ENCODE peak calls at places on chromosome 19, in four cellular contexts. Z is fibroblast of lung; M is CD4-positive, CD25-positive, alpha-beta regulatory T cell; S is endodermal cell. E is an unnamed sample. For H3K27me3, the result is how much of the 10 kb centered on the place peaks cover.

GRCh38 chr19:49057636-49058234 is at the start of gene CGB7:
- DNase-seq in Z (peak), M (peak), S (peak), E (peak)

GRCh38 chr19:7550987-7551761 is 15.7 kb downstream of the PNPLA6 start:
- DNase-seq in Z (peak), M (peak), S (peak), E (peak)

GRCh38 chr19:47176627-47177090 is 46.0 kb downstream of the SAE1 start:
- DNase-seq in Z (peak), M (peak), S (no peak), E (no peak)

GRCh38 chr19:42091300-42092266 is 15.6 kb downstream of the ZNF574 start:
- DNase-seq in Z (peak), M (no peak), S (no peak), E (peak)

GRCh38 chr19:37551123-37551993 is 43.2 kb downstream of the ZNF571 start:
- DNase-seq in Z (peak), M (peak), S (peak), E (peak)

GRCh38 chr19:7478173-7478842 is 10.5 kb downstream of the PEX11G start:
- DNase-seq in Z (no peak), M (no peak), S (no peak), E (peak)

GRCh38 chr19:55441692-55442321 is 1.3 kb downstream of the SHISA7 start:
- DNase-seq in Z (no peak), M (no peak), S (peak), E (peak)

GRCh38 chr19:4014541-4015491 is 7.3 kb downstream of the PIAS4 start:
- DNase-seq in Z (no peak), M (peak), S (peak), E (peak)

GRCh38 chr19:11324079-11324661 is 15.3 kb downstream of the RAB3D start:
- DNase-seq in Z (peak), M (peak), S (no peak), E (no peak)

GRCh38 chr19:872266-872951 is 12.9 kb downstream of the CFD start:
- DNase-seq in Z (peak), M (peak), S (peak), E (peak)

GRCh38 chr19:41225238-41226052 is 6.4 kb downstream of the AXL start:
- DNase-seq in Z (peak), M (peak), S (no peak), E (peak)

GRCh38 chr19:309206-309565 is 18.0 kb upstream of the PLPP2 start:
- DNase-seq in Z (no peak), M (no peak), S (no peak), E (peak)

GRCh38 chr19:46390121-46390858 is 23.1 kb downstream of the CCDC8 start:
- DNase-seq in Z (no peak), M (no peak), S (peak), E (peak)

GRCh38 chr19:47882890-47883289 is 3.2 kb downstream of the SULT2A1 start:
- DNase-seq in Z (no peak), M (no peak), S (no peak), E (no peak)

GRCh38 chr19:48450441-48450840 is 4.7 kb downstream of the GRWD1 start:
- DNase-seq in Z (no peak), M (no peak), S (no peak), E (peak)

GRCh38 chr19:19460761-19461265 is 54.5 kb downstream of the TSSK6 start:
- DNase-seq in Z (no peak), M (peak), S (peak), E (peak)

GRCh38 chr19:28221736-28222135 is 991.2 kb downstream of the UQCRFS1 start:
- DNase-seq in Z (no peak), M (no peak), S (peak), E (no peak)

GRCh38 chr19:52176574-52176973 is 5.2 kb upstream of the ZNF836 start:
- DNase-seq in Z (no peak), M (no peak), S (peak), E (no peak)

GRCh38 chr19:40445945-40446784 is 2.0 kb upstream of the SERTAD3 start:
- DNase-seq in Z (no peak), M (no peak), S (peak), E (peak)

GRCh38 chr19:40348961-40349507 is 539 bp downstream of the PLD3 start:
- DNase-seq in Z (peak), M (peak), S (peak), E (no peak)

GRCh38 chr19:6587093-6587820 is 3.7 kb downstream of the CD70 start:
- DNase-seq in Z (peak), M (peak), S (peak), E (peak)

GRCh38 chr19:5078179-5078578 is 109.3 kb downstream of the KDM4B start:
- DNase-seq in Z (no peak), M (no peak), S (no peak), E (no peak)

GRCh38 chr19:633786-634639 is 676 bp upstream of the POLRMT start:
- DNase-seq in Z (no peak), M (no peak), S (no peak), E (no peak)

GRCh38 chr19:42355896-42356295 is 30.5 kb downstream of the MEGF8 start:
- DNase-seq in Z (no peak), M (no peak), S (no peak), E (no peak)

GRCh38 chr19:13748169-13748884 is 16.0 kb upstream of the MRI1 start:
- DNase-seq in Z (peak), M (peak), S (peak), E (peak)

GRCh38 chr19:410243-410781 is 1.4 kb upstream of the C2CD4C start:
- DNase-seq in Z (no peak), M (no peak), S (no peak), E (peak)

GRCh38 chr19:41616785-41617621 is 9.9 kb downstream of the CEACAM4 start:
- DNase-seq in Z (no peak), M (no peak), S (peak), E (no peak)

GRCh38 chr19:52941941-52942370 is 18.7 kb upstream of the ZNF888 start:
- DNase-seq in Z (peak), M (peak), S (peak), E (no peak)

GRCh38 chr19:42204684-42205083 is 12.8 kb downstream of the DEDD2 start:
- DNase-seq in Z (no peak), M (no peak), S (no peak), E (peak)

GRCh38 chr19:7806876-7807275 is 23.1 kb upstream of the EVI5L start:
- DNase-seq in Z (no peak), M (no peak), S (no peak), E (no peak)

GRCh38 chr19:33394006-33394722 is 20.7 kb downstream of the CEBPG start:
- DNase-seq in Z (peak), M (no peak), S (no peak), E (peak)

GRCh38 chr19:5040544-5041167 is 71.7 kb downstream of the KDM4B start:
- DNase-seq in Z (no peak), M (no peak), S (no peak), E (no peak)

GRCh38 chr19:57566396-57567256 is 7.0 kb upstream of the ZNF550 start:
- DNase-seq in Z (peak), M (peak), S (peak), E (no peak)

GRCh38 chr19:11331502-11331901 is 8.0 kb downstream of the RAB3D start:
- DNase-seq in Z (no peak), M (no peak), S (no peak), E (no peak)

GRCh38 chr19:32336259-32337111 is 8.9 kb upstream of the ZNF507 start:
- DNase-seq in Z (peak), M (no peak), S (no peak), E (no peak)

GRCh38 chr19:54282706-54283105 is 1.8 kb upstream of the LILRB2 start:
- DNase-seq in Z (no peak), M (no peak), S (no peak), E (no peak)

GRCh38 chr19:50465986-50466771 is 10.1 kb upstream of the EMC10 start:
- DNase-seq in Z (no peak), M (no peak), S (peak), E (peak)
- H3K27me3 ChIP-seq in Z (under half), M (under half), S (under half), E (under half)

GRCh38 chr19:44498988-44499387 is 1.3 kb downstream of the ZNF180 start:
- DNase-seq in Z (no peak), M (no peak), S (no peak), E (no peak)
- H3K4me3 ChIP-seq in Z (no peak), M (peak), S (peak), E (no peak)

GRCh38 chr19:29884466-29884865 is 57.6 kb upstream of the URI1 start:
- DNase-seq in Z (no peak), M (no peak), S (no peak), E (peak)
- H3K27me3 ChIP-seq in Z (under half), M (under half), S (under half), E (under half)

GRCh38 chr19:50728084-50728737 is 5.0 kb downstream of the CLEC11A start:
- DNase-seq in Z (peak), M (peak), S (peak), E (peak)
- H3K4me3 ChIP-seq in Z (no peak), M (no peak), S (no peak), E (peak)

GRCh38 chr19:34904521-34904845 is 22.2 kb upstream of the ZNF30 start:
- DNase-seq in Z (no peak), M (no peak), S (no peak), E (no peak)

GRCh38 chr19:34900245-34900644 is 26.5 kb upstream of the ZNF30 start:
- DNase-seq in Z (no peak), M (no peak), S (no peak), E (no peak)

GRCh38 chr19:34904846-34905527 is 21.7 kb upstream of the ZNF30 start:
- DNase-seq in Z (no peak), M (no peak), S (peak), E (peak)
- H3K27me3 ChIP-seq in Z (under half), M (under half), S (half or more), E (under half)

GRCh38 chr19:2962018-2962670 is 15.2 kb upstream of the TLE6 start:
- DNase-seq in Z (peak), M (peak), S (peak), E (peak)
- H3K4me3 ChIP-seq in Z (no peak), M (no peak), S (no peak), E (no peak)

GRCh38 chr19:39304701-39305571 is 8.7 kb downstream of the IFNL1 start:
- DNase-seq in Z (no peak), M (no peak), S (peak), E (no peak)
- H3K27me3 ChIP-seq in Z (under half), M (under half), S (under half), E (under half)

DNA sequence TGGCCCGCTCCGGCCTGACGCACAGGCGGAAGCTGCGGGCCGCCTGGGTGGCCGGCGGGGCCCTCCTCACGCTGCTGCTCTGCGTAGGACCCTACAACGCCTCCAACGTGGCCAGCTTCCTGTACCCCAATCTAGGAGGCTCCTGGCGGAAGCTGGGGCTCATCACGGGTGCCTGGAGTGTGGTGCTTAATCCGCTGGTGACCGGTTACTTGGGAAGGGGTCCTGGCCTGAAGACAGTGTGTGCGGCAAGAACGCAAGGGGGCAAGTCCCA is 4.4 kb downstream of the FFAR1 start:
- DNase-seq in Z (no peak), M (no peak), S (no peak), E (no peak)
- H3K4me3 ChIP-seq in Z (no peak), M (no peak), S (no peak), E (no peak)

GRCh38 chr19:9934132-9934950 is 2.0 kb downstream of the OLFM2 start:
- DNase-seq in Z (peak), M (peak), S (peak), E (peak)

GRCh38 chr19:9932835-9933234 is 3.5 kb downstream of the OLFM2 start:
- DNase-seq in Z (no peak), M (no peak), S (no peak), E (no peak)

GRCh38 chr19:9937001-9937411 is 691 bp upstream of the OLFM2 start:
- DNase-seq in Z (no peak), M (no peak), S (peak), E (peak)

GRCh38 chr19:9936151-9937000 is at the start of gene OLFM2:
- DNase-seq in Z (no peak), M (no peak), S (peak), E (peak)

GRCh38 chr19:9935409-9936062 is 779 bp downstream of the OLFM2 start:
- DNase-seq in Z (no peak), M (no peak), S (peak), E (no peak)
- H3K27me3 ChIP-seq in Z (under half), M (under half), S (under half), E (under half)